ENCODE peak calls at places on chromosomes 4 and X, in nine cellular contexts. N, F, M, D, W, G, I, Y and U are unnamed samples.

GRCh38 chrX:147522986-147523385 is 388.7 kb upstream of the FMR1 start:
- DNase-seq in N (no peak), F (no peak), M (no peak), D (no peak), W (no peak), G (no peak), I (no peak), Y (no peak), U (no peak)

GRCh38 chr4:146153964-146154536 is 21.5 kb upstream of the LSM6 start:
- DNase-seq in N (no peak), F (no peak), M (no peak), D (no peak), W (no peak), G (no peak), I (no peak), Y (no peak), U (no peak)

GRCh38 chrX:143648705-143649104 is 12.8 kb upstream of the SLITRK4 start:
- DNase-seq in N (no peak), F (no peak), M (no peak), D (no peak), W (no peak), G (no peak), I (no peak), Y (no peak), U (no peak)

GRCh38 chrX:116317409-116317808 is 119.0 kb upstream of the SLC6A14 start:
- DNase-seq in N (no peak), F (no peak), M (no peak), D (no peak), W (peak; percentile 55), G (no peak), I (peak; percentile 81), Y (no peak), U (no peak)

GRCh38 chr4:23889814-23890269 is at the start of gene PPARGC1A:
- DNase-seq in N (no peak), F (peak; percentile 86), M (peak; percentile 80), D (no peak), W (peak; percentile 17), G (peak; percentile 51), I (peak; percentile 39), Y (no peak), U (no peak)

GRCh38 chrX:24110049-24110448 is 39.5 kb upstream of the ZFX start:
- DNase-seq in N (no peak), F (no peak), M (no peak), D (no peak), W (no peak), G (no peak), I (no peak), Y (no peak), U (no peak)

GRCh38 chrX:78687586-78687985 is 28.5 kb upstream of the RTL3 start:
- DNase-seq in N (no peak), F (no peak), M (no peak), D (peak; percentile 19), W (no peak), G (no peak), I (no peak), Y (no peak), U (no peak)

GRCh38 chr4:8146158-8146557 is 12.5 kb downstream of the ABLIM2 start:
- DNase-seq in N (no peak), F (no peak), M (no peak), D (no peak), W (no peak), G (no peak), I (no peak), Y (no peak), U (no peak)

GRCh38 chrX:152912121-152912520 is 14.3 kb downstream of the ZNF185 start:
- DNase-seq in N (no peak), F (no peak), M (no peak), D (no peak), W (no peak), G (no peak), I (no peak), Y (no peak), U (no peak)

GRCh38 chrX:47080915-47081236 is 2.6 kb downstream of the RGN start:
- DNase-seq in N (no peak), F (no peak), M (no peak), D (no peak), W (no peak), G (no peak), I (no peak), Y (no peak), U (no peak)

GRCh38 chrX:106963111-106963510 is 36.9 kb downstream of the MORC4 start:
- DNase-seq in N (no peak), F (no peak), M (no peak), D (no peak), W (no peak), G (no peak), I (no peak), Y (no peak), U (no peak)

GRCh38 chr4:13541176-13541604 is 3.1 kb downstream of the NKX3-2 start:
- DNase-seq in N (no peak), F (no peak), M (no peak), D (no peak), W (no peak), G (no peak), I (no peak), Y (no peak), U (no peak)

GRCh38 chr4:13540446-13541175 is 3.7 kb downstream of the NKX3-2 start:
- DNase-seq in N (no peak), F (no peak), M (no peak), D (no peak), W (no peak), G (no peak), I (no peak), Y (no peak), U (no peak)

GRCh38 chr4:13542577-13543042 is 1.7 kb downstream of the NKX3-2 start:
- DNase-seq in N (no peak), F (no peak), M (no peak), D (no peak), W (no peak), G (no peak), I (no peak), Y (no peak), U (no peak)

GRCh38 chr4:13543091-13543581 is 1.2 kb downstream of the NKX3-2 start:
- DNase-seq in N (no peak), F (no peak), M (no peak), D (no peak), W (no peak), G (no peak), I (no peak), Y (no peak), U (no peak)

DNA sequence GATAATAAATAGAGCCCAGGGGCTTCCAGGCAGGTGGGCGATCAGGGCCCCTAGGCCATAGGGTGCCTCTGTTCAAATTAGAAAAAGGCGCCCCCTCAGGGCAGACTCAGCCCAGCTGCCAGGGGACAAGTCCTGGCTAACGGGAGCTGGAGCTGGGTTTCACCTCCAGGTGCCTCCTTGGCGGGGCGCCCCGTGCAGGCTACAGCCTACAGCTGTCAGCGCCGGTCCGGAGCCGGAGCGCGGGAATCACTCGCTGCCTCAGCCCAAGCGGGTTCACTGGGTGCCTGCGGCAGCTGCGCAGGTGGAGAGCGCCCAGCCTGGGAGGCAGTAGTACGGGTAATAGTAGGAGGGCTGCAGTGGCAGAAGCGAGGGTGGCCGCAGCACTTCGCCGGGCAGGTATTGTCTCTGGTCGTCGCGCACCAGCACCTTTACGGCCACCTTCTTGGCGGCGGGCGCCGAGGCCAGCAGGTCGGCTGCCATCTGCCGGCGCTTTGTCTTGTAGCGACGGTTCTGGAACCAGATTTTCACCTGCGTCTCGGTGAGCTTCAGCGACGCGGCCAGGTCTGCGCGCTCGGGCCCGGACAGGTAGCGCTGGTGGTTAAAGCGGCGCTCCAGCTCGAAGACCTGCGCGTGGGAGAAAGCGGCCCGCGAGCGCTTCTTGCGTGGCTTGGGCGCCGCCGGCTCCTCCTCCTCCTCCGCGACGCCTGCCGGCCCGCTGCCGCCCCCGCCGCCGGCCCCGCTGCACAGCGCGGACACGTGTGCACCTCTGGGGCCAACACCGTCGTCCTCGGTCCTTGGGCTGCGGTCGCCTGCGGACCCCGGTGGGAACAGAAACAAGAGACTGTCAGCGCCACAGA is 2.4 kb downstream of the NKX3-2 start:
- DNase-seq in N (no peak), F (no peak), M (no peak), D (no peak), W (no peak), G (no peak), I (no peak), Y (no peak), U (no peak)
- H3K4me3 ChIP-seq in N (no peak overlapping the region), F (no peak overlapping the region), M (no peak overlapping the region), D (no peak overlapping the region), W (no peak overlapping the region), G (peak overlapping the region; percentile 46), I (no peak overlapping the region), Y (no peak overlapping the region), U (no peak overlapping the region)

DNA sequence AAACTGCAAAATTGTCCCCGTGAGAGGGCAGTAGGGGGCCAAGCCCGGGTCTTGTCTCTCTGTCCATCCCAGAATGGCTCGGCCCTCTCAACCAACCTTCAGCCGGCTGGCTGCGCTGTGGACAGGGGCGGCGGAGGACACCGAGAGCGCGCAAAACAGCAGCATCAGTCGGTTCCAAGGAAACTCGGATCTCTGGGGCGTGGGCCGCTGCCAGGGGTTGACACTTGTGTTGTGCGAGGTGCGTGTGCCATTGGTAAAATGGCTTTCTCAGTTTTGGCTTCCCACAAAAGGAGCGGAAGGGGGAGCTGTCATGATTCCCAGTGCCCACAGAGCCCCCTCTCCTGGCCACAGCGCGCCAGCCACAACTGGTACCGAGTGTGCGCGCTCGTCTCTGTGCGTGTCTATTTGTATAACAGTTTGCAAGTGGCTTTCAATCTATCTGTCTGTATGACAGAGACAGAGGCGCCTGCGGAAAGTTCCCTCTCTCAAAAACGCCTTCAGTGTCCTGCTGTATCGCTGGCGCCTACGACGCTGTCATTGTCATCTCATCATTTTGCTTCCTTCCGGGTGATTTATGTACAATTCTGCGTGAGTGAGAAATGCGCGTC is 1.9 kb downstream of the DKK2 start:
- DNase-seq in N (no peak), F (peak; percentile 44), M (peak; percentile 16), D (no peak), W (peak; percentile 58), G (peak; percentile 37), I (peak; percentile 36), Y (no peak), U (no peak)
- H3K4me3 ChIP-seq in N (no peak overlapping the region), F (no peak overlapping the region), M (peak overlapping the region; percentile 37), D (no peak overlapping the region), W (peak overlapping the region; percentile 43), G (peak overlapping the region; percentile 58), I (peak overlapping the region; percentile 15), Y (peak overlapping the region; percentile 51), U (peak overlapping the region; percentile 10)

DNA sequence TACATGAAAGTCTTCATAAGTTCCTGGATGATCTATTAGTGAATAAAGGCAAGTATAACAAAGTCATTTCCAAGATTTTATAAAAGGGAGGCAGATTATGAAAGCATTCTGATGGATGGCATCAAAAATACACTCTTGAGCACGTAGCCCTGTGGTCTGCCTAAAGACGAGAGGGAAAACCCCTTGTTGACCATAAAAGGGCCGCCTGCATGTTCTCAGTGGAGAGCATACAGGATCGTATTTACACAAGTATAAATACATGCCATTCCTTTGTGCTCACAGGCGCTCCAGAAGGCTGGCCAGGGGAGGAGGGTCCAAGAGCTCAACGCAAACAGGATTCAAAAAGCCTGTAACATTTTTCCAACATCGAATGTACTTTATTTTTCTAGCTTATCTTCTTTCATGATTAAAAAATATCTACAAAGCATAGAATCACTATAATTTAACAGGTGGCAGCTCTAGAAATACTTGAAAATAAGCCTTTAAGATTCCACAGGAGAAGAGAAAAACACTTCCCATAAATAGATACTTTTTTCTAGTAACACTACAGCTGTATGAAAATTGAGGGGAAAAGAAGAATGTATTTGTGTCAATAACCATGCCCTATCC is 29.6 kb downstream of the PDGFC start:
- DNase-seq in N (peak; percentile 92), F (no peak), M (peak; percentile 98), D (no peak), W (peak; percentile 96), G (no peak), I (peak; percentile 98), Y (peak; percentile 42), U (peak; percentile 79)
- H3K4me3 ChIP-seq in N (no peak overlapping the region), F (no peak overlapping the region), M (peak overlapping the region; percentile 57), D (no peak overlapping the region), W (no peak overlapping the region), G (peak overlapping the region; percentile 46), I (no peak overlapping the region), Y (no peak overlapping the region), U (peak overlapping the region; percentile 3)

GRCh38 chr4:89645512-89645911 is 191.4 kb downstream of the SNCA start:
- DNase-seq in N (no peak), F (no peak), M (peak; percentile 66), D (no peak), W (no peak), G (no peak), I (no peak), Y (no peak), U (no peak)
- H3K4me3 ChIP-seq in N (no peak overlapping the region), F (no peak overlapping the region), M (no peak overlapping the region), D (no peak overlapping the region), W (no peak overlapping the region), G (no peak overlapping the region), I (no peak overlapping the region), Y (no peak overlapping the region), U (no peak overlapping the region)